ENCODE peak calls at places on chromosomes 11 and 22, in ten cellular contexts. Y is stimulated activated CD4-positive, alpha-beta T cell treated with anti-CD3 and anti-CD28 coated beads, Interleukin-1b, Interleukin-23, amount 100 ng/mL, for 1 hour; Q is HFFc6; T is effector memory CD8-positive, alpha-beta T cell; H is lower lobe of right lung; V is iPS DF 19.7; B is T-helper 1 cell; Z is left cardiac atrium; W is globus pallidus; G is brain pericyte. R is an unnamed sample.

GRCh38 chr11:121451178-121451981 is 734 bp upstream of the SORL1 start:
- DNase-seq in Y (no peak), Q (no peak), T (peak; percentile 13), H (no peak), V (no peak), B (no peak), Z (no peak), W (no peak), G (no peak), R (no peak)

GRCh38 chr22:39520054-39520873 is at the start of gene ATF4:
- DNase-seq in Y (peak; percentile 88), Q (peak; percentile 99), T (peak; percentile 95), H (peak; percentile 99), V (peak; percentile 97), B (peak; percentile 95), Z (peak; percentile 99), W (peak; percentile 89), G (peak; percentile 99), R (peak; percentile 96)

GRCh38 chr11:64760759-64761417 is 1.1 kb upstream of the PYGM start:
- DNase-seq in Y (no peak), Q (no peak), T (no peak), H (no peak), V (no peak), B (no peak), Z (no peak), W (no peak), G (no peak), R (no peak)

GRCh38 chr22:23522642-23523251 is 57.3 kb downstream of the IGLL1 start:
- DNase-seq in Y (no peak), Q (no peak), T (no peak), H (peak; percentile 39), V (no peak), B (no peak), Z (no peak), W (no peak), G (no peak), R (no peak)

GRCh38 chr11:19953909-19954308 is 206.4 kb downstream of the DBX1 start:
- DNase-seq in Y (no peak), Q (peak; percentile 87), T (no peak), H (no peak), V (no peak), B (no peak), Z (no peak), W (peak; percentile 81), G (peak; percentile 73), R (no peak)

GRCh38 chr11:1055990-1056771 is 18.5 kb upstream of the MUC2 start:
- DNase-seq in Y (no peak), Q (no peak), T (no peak), H (peak; percentile 45), V (no peak), B (no peak), Z (no peak), W (no peak), G (no peak), R (no peak)

GRCh38 chr22:32333141-32333768 is 24.4 kb upstream of the RFPL3 start:
- DNase-seq in Y (no peak), Q (no peak), T (no peak), H (no peak), V (no peak), B (no peak), Z (no peak), W (no peak), G (no peak), R (no peak)

GRCh38 chr11:33310720-33311500 is 53.7 kb downstream of the HIPK3 start:
- DNase-seq in Y (no peak), Q (no peak), T (no peak), H (no peak), V (peak; percentile 15), B (no peak), Z (no peak), W (no peak), G (peak; percentile 22), R (no peak)

GRCh38 chr11:31812392-31813241 is 1.5 kb upstream of the PAX6 start:
- DNase-seq in Y (no peak), Q (no peak), T (no peak), H (no peak), V (no peak), B (no peak), Z (no peak), W (no peak), G (no peak), R (no peak)

GRCh38 chr11:64834723-64835615 is 9.5 kb downstream of the CDC42BPG start:
- DNase-seq in Y (no peak), Q (no peak), T (no peak), H (peak; percentile 80), V (no peak), B (no peak), Z (peak; percentile 50), W (no peak), G (no peak), R (no peak)

GRCh38 chr11:33790088-33790487 is 15.8 kb upstream of the FBXO3 start:
- DNase-seq in Y (no peak), Q (no peak), T (no peak), H (no peak), V (no peak), B (no peak), Z (no peak), W (no peak), G (no peak), R (no peak)

GRCh38 chr11:119363874-119364590 is 17.5 kb downstream of the USP2 start:
- DNase-seq in Y (peak; percentile 42), Q (no peak), T (peak; percentile 30), H (peak; percentile 70), V (no peak), B (peak; percentile 57), Z (peak; percentile 67), W (no peak), G (no peak), R (no peak)

GRCh38 chr11:79925570-79925969 is 484.7 kb upstream of the TENM4 start:
- DNase-seq in Y (no peak), Q (no peak), T (no peak), H (no peak), V (no peak), B (no peak), Z (no peak), W (no peak), G (no peak), R (no peak)

GRCh38 chr11:68509105-68509504 is 48.6 kb downstream of the PPP6R3 start:
- DNase-seq in Y (no peak), Q (peak; percentile 1), T (no peak), H (no peak), V (no peak), B (no peak), Z (no peak), W (no peak), G (no peak), R (no peak)

GRCh38 chr11:123255909-123256308 is 60.9 kb upstream of the CLMP start:
- DNase-seq in Y (no peak), Q (no peak), T (no peak), H (no peak), V (no peak), B (no peak), Z (no peak), W (no peak), G (no peak), R (no peak)

GRCh38 chr22:37130031-37130430 is 19.7 kb downstream of the IL2RB start:
- DNase-seq in Y (no peak), Q (no peak), T (no peak), H (no peak), V (no peak), B (no peak), Z (no peak), W (no peak), G (no peak), R (no peak)

GRCh38 chr11:33256031-33256807 is 962 bp upstream of the HIPK3 start:
- DNase-seq in Y (no peak), Q (no peak), T (no peak), H (no peak), V (no peak), B (no peak), Z (no peak), W (no peak), G (no peak), R (no peak)

GRCh38 chr11:120903686-120904085 is 120.2 kb upstream of the TBCEL start:
- DNase-seq in Y (no peak), Q (no peak), T (no peak), H (no peak), V (no peak), B (no peak), Z (no peak), W (no peak), G (no peak), R (no peak)

GRCh38 chr22:29751139-29751538 is 15.7 kb downstream of the ZMAT5 start:
- DNase-seq in Y (no peak), Q (no peak), T (no peak), H (no peak), V (no peak), B (no peak), Z (no peak), W (no peak), G (no peak), R (no peak)

GRCh38 chr11:6604081-6604626 is 580 bp downstream of the ILK start:
- DNase-seq in Y (no peak), Q (peak; percentile 67), T (peak; percentile 47), H (no peak), V (no peak), B (peak; percentile 41), Z (peak; percentile 44), W (peak; percentile 76), G (no peak), R (no peak)

GRCh38 chr11:112513936-112514716 is 253.5 kb upstream of the PLET1 start:
- DNase-seq in Y (no peak), Q (no peak), T (no peak), H (no peak), V (no peak), B (no peak), Z (no peak), W (peak; percentile 82), G (no peak), R (no peak)

GRCh38 chr11:124536520-124536919 is 6.9 kb downstream of the OR8B12 start:
- DNase-seq in Y (no peak), Q (no peak), T (no peak), H (peak; percentile 56), V (peak; percentile 77), B (no peak), Z (peak; percentile 77), W (peak; percentile 36), G (no peak), R (peak; percentile 37)

GRCh38 chr11:69102732-69103615 is 52.8 kb upstream of the SMIM38 start:
- DNase-seq in Y (no peak), Q (no peak), T (no peak), H (no peak), V (no peak), B (no peak), Z (no peak), W (no peak), G (no peak), R (no peak)

GRCh38 chr22:20107951-20108756 is 7.8 kb upstream of the RANBP1 start:
- DNase-seq in Y (no peak), Q (no peak), T (no peak), H (peak; percentile 38), V (no peak), B (no peak), Z (no peak), W (no peak), G (no peak), R (no peak)

GRCh38 chr11:61627831-61628753 is 47.2 kb upstream of the SYT7 start:
- DNase-seq in Y (peak; percentile 2), Q (peak; percentile 59), T (no peak), H (peak; percentile 64), V (no peak), B (no peak), Z (peak; percentile 76), W (no peak), G (no peak), R (no peak)

GRCh38 chr11:69465236-69466000 is 16.0 kb upstream of the LINC01488 start:
- DNase-seq in Y (no peak), Q (no peak), T (no peak), H (peak; percentile 38), V (no peak), B (no peak), Z (peak; percentile 20), W (no peak), G (no peak), R (no peak)

GRCh38 chr11:107956543-107956942 is 28.3 kb downstream of the RAB39A start:
- DNase-seq in Y (no peak), Q (no peak), T (no peak), H (no peak), V (no peak), B (no peak), Z (no peak), W (no peak), G (no peak), R (no peak)

GRCh38 chr11:96134622-96135021 is 208.4 kb downstream of the MAML2 start:
- DNase-seq in Y (no peak), Q (no peak), T (no peak), H (no peak), V (no peak), B (no peak), Z (no peak), W (no peak), G (no peak), R (no peak)

R was measured in iPS DF 6.9.